ENCODE peak calls at places on chromosomes 5 and 9, in five cellular contexts. M is HL-60, T is astrocyte of the spinal cord, L is keratinocyte, I is BJ. R is an unnamed sample.

GRCh38 chr9:136726631-136727191 is 14.3 kb downstream of the DIPK1B start:
- DNase-seq in M (peak), I (no peak), L (no peak), T (peak), R (no peak)

GRCh38 chr9:131228988-131229387 is 47.3 kb downstream of the FAM78A start:
- DNase-seq in T (peak), I (no peak), M (no peak), L (no peak), R (no peak)

GRCh38 chr5:136364307-136364706 is 1.0 kb downstream of the TRPC7 start:
- DNase-seq in M (no peak), T (no peak), I (no peak), L (no peak), R (no peak)

GRCh38 chr5:139985290-139985689 is 57.8 kb downstream of the NRG2 start:
- DNase-seq in T (no peak), I (no peak), M (no peak), L (peak), R (no peak)

GRCh38 chr5:10288600-10289213 is 19.0 kb downstream of the CMBL start:
- DNase-seq in T (no peak), I (no peak), L (no peak), M (no peak), R (no peak)

GRCh38 chr5:907366-907765 is 14.7 kb downstream of the TRIP13 start:
- DNase-seq in M (no peak), I (no peak), L (no peak), T (no peak), R (no peak)

GRCh38 chr5:6713274-6714181 is at the start of gene TENT4A:
- DNase-seq in I (no peak), T (no peak), M (no peak), L (no peak), R (no peak)

GRCh38 chr5:1073239-1074102 is 38.4 kb downstream of the SLC12A7 start:
- DNase-seq in L (no peak), T (no peak), I (no peak), M (no peak), R (no peak)

GRCh38 chr5:137923856-137924255 is 34.6 kb downstream of the PKD2L2 start:
- DNase-seq in M (no peak), T (peak), L (no peak), I (no peak), R (no peak)

GRCh38 chr9:20988916-20989315 is 42.5 kb downstream of the HACD4 start:
- DNase-seq in I (no peak), T (peak), L (no peak), M (no peak), R (no peak)

GRCh38 chr9:93033541-93033940 is 25.0 kb upstream of the SUSD3 start:
- DNase-seq in M (no peak), T (no peak), L (no peak), I (no peak), R (no peak)

GRCh38 chr5:31664566-31664965 is 25.6 kb downstream of the PDZD2 start:
- DNase-seq in T (peak), I (no peak), L (no peak), M (peak), R (no peak)

GRCh38 chr5:122478741-122479459 is 166.9 kb downstream of the SNCAIP start:
- DNase-seq in L (no peak), T (peak), M (no peak), I (peak), R (no peak)

GRCh38 chr5:163622796-163623195 is 117.4 kb downstream of the MAT2B start:
- DNase-seq in M (no peak), T (peak), L (no peak), I (no peak), R (no peak)

GRCh38 chr5:159405611-159406031 is 75.3 kb upstream of the IL12B start:
- DNase-seq in L (no peak), I (no peak), M (peak), T (no peak), R (no peak)

GRCh38 chr9:125942111-125942510 is 194.9 kb downstream of the PBX3 start:
- DNase-seq in L (no peak), M (no peak), T (peak), I (no peak), R (no peak)

GRCh38 chr5:78534148-78535009 is 114.2 kb downstream of the LHFPL2 start:
- DNase-seq in L (no peak), M (no peak), T (peak), I (no peak), R (no peak)

GRCh38 chr9:113350937-113351336 is 1.6 kb downstream of the BSPRY start:
- DNase-seq in L (no peak), M (peak), T (no peak), I (no peak), R (no peak)

GRCh38 chr9:34343090-34343489 is 13.7 kb downstream of the NUDT2 start:
- DNase-seq in L (no peak), I (no peak), T (peak), M (no peak), R (no peak)

GRCh38 chr5:83099445-83099844 is 22.1 kb downstream of the XRCC4 start:
- DNase-seq in T (no peak), I (no peak), M (no peak), L (no peak), R (no peak)

GRCh38 chr5:108634251-108634950 is 113.3 kb upstream of the FER start:
- DNase-seq in L (no peak), T (no peak), M (no peak), I (no peak), R (no peak)

GRCh38 chr9:95089916-95090791 is 227.4 kb downstream of the FANCC start:
- DNase-seq in L (no peak), T (no peak), M (no peak), I (no peak), R (no peak)

GRCh38 chr9:133356391-133357091 is at the start of the genes SURF1 and SURF2:
- DNase-seq in L (no peak), I (no peak), T (peak), M (peak), R (peak)
- TF ChIP-seq CTCF in L (no peak), I (peak), T (peak), M (no peak), R (peak)

GRCh38 chr9:129720181-129720864 is 32.5 kb downstream of the PTGES start:
- DNase-seq in M (no peak), T (no peak), I (no peak), L (no peak), R (no peak)
- TF ChIP-seq CTCF in M (peak), T (peak), I (peak), L (peak), R (peak)

GRCh38 chr9:81112638-81113037 is 576.7 kb downstream of the TLE1 start:
- DNase-seq in L (no peak), T (no peak), I (no peak), M (no peak), R (no peak)

GRCh38 chr9:81113408-81114124 is 575.8 kb downstream of the TLE1 start:
- DNase-seq in L (no peak), I (no peak), M (peak), T (peak), R (no peak)

GRCh38 chr9:81118416-81118815 is 570.9 kb downstream of the TLE1 start:
- DNase-seq in T (no peak), L (no peak), M (peak), I (no peak), R (no peak)

GRCh38 chr9:81116340-81117207 is 572.8 kb downstream of the TLE1 start:
- DNase-seq in L (no peak), M (no peak), T (no peak), I (no peak), R (no peak)
- TF ChIP-seq CTCF in L (no peak), M (no peak), T (no peak), I (no peak), R (peak)

GRCh38 chr9:72871685-72872084 is 81.2 kb downstream of the ALDH1A1 start:
- DNase-seq in L (no peak), M (no peak), I (no peak), T (peak), R (no peak)
- TF ChIP-seq CTCF in L (peak), M (no peak), I (peak), T (peak), R (peak)

GRCh38 chr5:98275980-98276379 is 497.5 kb upstream of the RGMB start:
- DNase-seq in L (no peak), M (no peak), T (no peak), I (no peak), R (no peak)
- TF ChIP-seq CTCF in L (no peak), M (no peak), T (no peak), I (no peak), R (peak)

GRCh38 chr5:39716532-39716971 is 291.8 kb upstream of the DAB2 start:
- DNase-seq in T (peak), L (no peak), M (peak), I (no peak), R (no peak)
- TF ChIP-seq CTCF in T (peak), L (peak), M (peak), I (peak), R (peak)

DNA sequence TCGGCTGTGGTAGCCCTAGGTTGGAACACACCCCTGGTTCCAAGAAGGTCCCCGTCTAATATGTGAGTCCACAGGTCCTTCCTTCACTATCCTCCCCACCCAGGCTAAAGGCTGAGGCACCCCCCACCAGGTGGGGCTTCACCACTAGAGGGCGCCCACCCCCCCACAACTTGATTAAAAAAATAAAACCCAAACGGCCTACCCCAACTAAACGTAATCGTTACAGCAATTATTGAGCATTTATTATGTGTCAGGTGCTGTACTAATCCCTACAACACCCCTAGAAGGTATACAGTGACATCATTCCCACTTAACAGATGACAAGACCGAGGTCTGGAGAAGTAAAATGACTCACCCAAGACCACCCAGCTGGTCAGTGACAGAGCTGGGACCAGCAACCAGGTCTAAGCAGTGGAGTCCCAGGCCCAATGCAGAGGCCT is 65.0 kb downstream of the FGF18 start:
- DNase-seq in M (peak), L (no peak), I (no peak), T (no peak), R (no peak)
- TF ChIP-seq CTCF in M (peak), L (peak), I (peak), T (peak), R (peak)

R was measured in chondrocyte.